ENCODE peak calls at places on chromosomes 16 and 17, in seven cellular contexts. J is naive thymus-derived CD8-positive, alpha-beta T cell; L is stimulated activated CD4-positive, alpha-beta T cell treated with anti-CD3 and anti-CD28 coated beads, Interleukin-1b, Interleukin-23, amount 100 ng/mL, for 1 hour; C is T-helper 1 cell; G is naive B cell; H is T-cell; P is naive thymus-derived CD4-positive, alpha-beta T cell. R is an unnamed sample.

GRCh38 chr17:62689441-62690167 is 62.1 kb downstream of the MRC2 start:
- DNase-seq in J (no peak), P (no peak), H (no peak), L (no peak), G (no peak), C (no peak), R (no peak)

GRCh38 chr17:21676281-21677111 is 15.8 kb upstream of the KCNJ18 start:
- DNase-seq in L (no peak), G (no peak), C (no peak), H (no peak), J (no peak), P (no peak), R (no peak)

GRCh38 chr16:2950773-2951172 is 13.3 kb upstream of the KREMEN2 start:
- DNase-seq in G (no peak), J (no peak), H (no peak), L (no peak), P (no peak), C (no peak), R (no peak)

GRCh38 chr17:72515291-72516065 is 394.7 kb downstream of the SOX9 start:
- DNase-seq in L (no peak), P (no peak), H (no peak), J (no peak), C (no peak), G (no peak), R (peak; percentile 66)

GRCh38 chr17:60901806-60902205 is 224.2 kb downstream of the BCAS3 start:
- DNase-seq in L (no peak), C (no peak), G (no peak), P (no peak), H (no peak), J (no peak), R (no peak)

GRCh38 chr17:48503747-48504146 is 27.1 kb downstream of the HOXB1 start:
- DNase-seq in P (no peak), C (no peak), G (no peak), J (no peak), L (no peak), H (no peak), R (no peak)

GRCh38 chr17:45888392-45888791 is 6.0 kb upstream of the MAPT start:
- DNase-seq in P (no peak), H (no peak), J (no peak), L (no peak), C (no peak), G (no peak), R (no peak)

GRCh38 chr17:60864674-60865080 is 187.0 kb downstream of the BCAS3 start:
- DNase-seq in H (no peak), P (no peak), L (no peak), C (no peak), J (no peak), G (no peak), R (no peak)

GRCh38 chr17:55086635-55087058 is 118.1 kb downstream of the STXBP4 start:
- DNase-seq in L (no peak), J (no peak), P (no peak), H (no peak), G (no peak), C (no peak), R (peak; percentile 44)

GRCh38 chr17:72556944-72557826 is 436.4 kb downstream of the SOX9 start:
- DNase-seq in C (peak; percentile 30), G (peak; percentile 11), P (peak; percentile 50), H (peak; percentile 23), J (peak; percentile 28), L (peak; percentile 29), R (peak; percentile 73)

GRCh38 chr17:78933025-78933958 is 8.1 kb upstream of the TIMP2 start:
- DNase-seq in L (no peak), H (no peak), G (no peak), P (no peak), J (peak; percentile 11), C (no peak), R (peak; percentile 97)

GRCh38 chr17:78132767-78133178 is 2.2 kb downstream of the TMC8 start:
- DNase-seq in L (no peak), C (no peak), H (no peak), J (no peak), P (no peak), G (no peak), R (no peak)

GRCh38 chr17:57253307-57254065 is 2.8 kb upstream of the MSI2 start:
- DNase-seq in G (no peak), C (no peak), L (no peak), H (no peak), J (no peak), P (no peak), R (no peak)

GRCh38 chr17:41769346-41769862 is 17.1 kb downstream of the JUP start:
- DNase-seq in C (no peak), P (no peak), J (no peak), L (no peak), H (no peak), G (no peak), R (no peak)

GRCh38 chr16:27273670-27274522 is 5.3 kb upstream of the NSMCE1 start:
- DNase-seq in G (no peak), J (peak; percentile 38), H (no peak), C (no peak), P (peak; percentile 56), L (no peak), R (peak; percentile 84)

GRCh38 chr17:17780941-17781590 is 55.7 kb downstream of the SREBF1 start:
- DNase-seq in C (no peak), J (no peak), G (no peak), L (no peak), P (no peak), H (no peak), R (peak; percentile 41)

GRCh38 chr16:12690024-12690423 is 113.7 kb downstream of the CPPED1 start:
- DNase-seq in L (no peak), J (no peak), H (no peak), G (no peak), P (no peak), C (no peak), R (no peak)

GRCh38 chr17:21075739-21076085 is 32.9 kb upstream of the USP22 start:
- DNase-seq in P (no peak), G (no peak), J (no peak), L (no peak), C (no peak), H (no peak), R (no peak)

GRCh38 chr16:7792346-7792745 is 459.7 kb downstream of the RBFOX1 start:
- DNase-seq in P (no peak), G (no peak), C (no peak), H (no peak), J (no peak), L (no peak), R (no peak)

GRCh38 chr16:54446639-54447038 is 160.1 kb upstream of the IRX3 start:
- DNase-seq in J (no peak), H (no peak), P (no peak), G (no peak), L (no peak), C (no peak), R (peak; percentile 28)

GRCh38 chr17:62761884-62762283 is 46.2 kb downstream of the MARCHF10 start:
- DNase-seq in G (no peak), L (no peak), C (no peak), P (no peak), H (no peak), J (no peak), R (no peak)

GRCh38 chr17:28406478-28406824 is 439 bp upstream of the SLC46A1 start:
- DNase-seq in P (no peak), J (no peak), L (no peak), C (no peak), G (no peak), H (no peak), R (peak; percentile 24)

GRCh38 chr16:85582177-85582888 is 30.8 kb upstream of the GSE1 start:
- DNase-seq in G (no peak), J (no peak), H (no peak), L (no peak), P (no peak), C (no peak), R (no peak)

GRCh38 chr17:36001862-36002603 is 680 bp upstream of the CCL15 start:
- DNase-seq in J (no peak), C (no peak), P (no peak), H (no peak), L (no peak), G (no peak), R (no peak)